ENCODE peak calls at places on chromosomes 5 and 9, in six cellular contexts. One of them, this sample, is unnamed.

GRCh38 chr5:179729727-179730126 is 2.9 kb upstream of the MAML1 start:
- DNase-seq in SJSA1: no peak
- DNase-seq in stomach: no peak
- DNase-seq in right cardiac atrium: no peak
- DNase-seq in HCT116: no peak
- DNase-seq in IMR-90: no peak
- DNase-seq in this sample: no peak

GRCh38 chr5:62473209-62473608 is 60.6 kb downstream of the IPO11 start:
- DNase-seq in SJSA1: no peak
- DNase-seq in stomach: no peak
- DNase-seq in right cardiac atrium: no peak
- DNase-seq in HCT116: no peak
- DNase-seq in IMR-90: peak; percentile 46
- DNase-seq in this sample: peak; percentile 17

GRCh38 chr5:108369167-108369566 is 12.7 kb downstream of the FBXL17 start:
- DNase-seq in SJSA1: no peak
- DNase-seq in stomach: no peak
- DNase-seq in right cardiac atrium: no peak
- DNase-seq in HCT116: no peak
- DNase-seq in IMR-90: no peak
- DNase-seq in this sample: no peak

GRCh38 chr9:36268007-36268427 is 9.8 kb upstream of the GNE start:
- DNase-seq in SJSA1: peak; percentile 52
- DNase-seq in stomach: no peak
- DNase-seq in right cardiac atrium: no peak
- DNase-seq in HCT116: no peak
- DNase-seq in IMR-90: peak; percentile 71
- DNase-seq in this sample: peak; percentile 86

GRCh38 chr5:36198281-36198680 is 43.4 kb downstream of the NADK2 start:
- DNase-seq in SJSA1: no peak
- DNase-seq in stomach: no peak
- DNase-seq in right cardiac atrium: no peak
- DNase-seq in HCT116: no peak
- DNase-seq in IMR-90: peak; percentile 4
- DNase-seq in this sample: no peak

GRCh38 chr5:337565-338130 is 16.1 kb downstream of the AHRR start:
- DNase-seq in SJSA1: no peak
- DNase-seq in stomach: no peak
- DNase-seq in right cardiac atrium: no peak
- DNase-seq in HCT116: peak; percentile 59
- DNase-seq in IMR-90: peak; percentile 45
- DNase-seq in this sample: peak; percentile 54

GRCh38 chr9:127404631-127405030 is 7.7 kb downstream of the SLC2A8 start:
- DNase-seq in SJSA1: no peak
- DNase-seq in stomach: no peak
- DNase-seq in right cardiac atrium: no peak
- DNase-seq in HCT116: no peak
- DNase-seq in IMR-90: no peak
- DNase-seq in this sample: no peak

GRCh38 chr5:127313847-127314473 is 23.4 kb downstream of the MEGF10 start:
- DNase-seq in SJSA1: peak; percentile 64
- DNase-seq in stomach: peak; percentile 71
- DNase-seq in right cardiac atrium: peak; percentile 71
- DNase-seq in HCT116: peak; percentile 33
- DNase-seq in IMR-90: peak; percentile 52
- DNase-seq in this sample: peak; percentile 36

GRCh38 chr5:57174850-57175525 is 1.1 kb downstream of the GPBP1 start:
- DNase-seq in SJSA1: no peak
- DNase-seq in stomach: no peak
- DNase-seq in right cardiac atrium: no peak
- DNase-seq in HCT116: no peak
- DNase-seq in IMR-90: no peak
- DNase-seq in this sample: no peak

GRCh38 chr5:150140830-150141229 is 14.8 kb downstream of the PDGFRB start:
- DNase-seq in SJSA1: peak; percentile 88
- DNase-seq in stomach: no peak
- DNase-seq in right cardiac atrium: peak; percentile 76
- DNase-seq in HCT116: no peak
- DNase-seq in IMR-90: peak; percentile 100
- DNase-seq in this sample: no peak

GRCh38 chr5:132265336-132266030 is 8.0 kb downstream of the PDLIM4 start:
- DNase-seq in SJSA1: peak; percentile 94
- DNase-seq in stomach: no peak
- DNase-seq in right cardiac atrium: peak; percentile 77
- DNase-seq in HCT116: no peak
- DNase-seq in IMR-90: peak; percentile 96
- DNase-seq in this sample: peak; percentile 91

GRCh38 chr5:115857621-115858349 is 16.1 kb downstream of the AP3S1 start:
- DNase-seq in SJSA1: no peak
- DNase-seq in stomach: no peak
- DNase-seq in right cardiac atrium: no peak
- DNase-seq in HCT116: no peak
- DNase-seq in IMR-90: peak; percentile 35
- DNase-seq in this sample: peak; percentile 37

GRCh38 chr9:79817469-79818004 is 245.8 kb downstream of the TLE4 start:
- DNase-seq in SJSA1: no peak
- DNase-seq in stomach: no peak
- DNase-seq in right cardiac atrium: peak; percentile 43
- DNase-seq in HCT116: no peak
- DNase-seq in IMR-90: no peak
- DNase-seq in this sample: no peak

GRCh38 chr5:174617910-174618309 is 106.5 kb upstream of the MSX2 start:
- DNase-seq in SJSA1: no peak
- DNase-seq in stomach: no peak
- DNase-seq in right cardiac atrium: no peak
- DNase-seq in HCT116: no peak
- DNase-seq in IMR-90: no peak
- DNase-seq in this sample: no peak

GRCh38 chr5:113117543-113118110 is 141.0 kb downstream of the DCP2 start:
- DNase-seq in SJSA1: no peak
- DNase-seq in stomach: no peak
- DNase-seq in right cardiac atrium: no peak
- DNase-seq in HCT116: no peak
- DNase-seq in IMR-90: peak; percentile 14
- DNase-seq in this sample: peak; percentile 88

GRCh38 chr5:139393497-139394122 is 1.3 kb downstream of the PROB1 start:
- DNase-seq in SJSA1: no peak
- DNase-seq in stomach: no peak
- DNase-seq in right cardiac atrium: no peak
- DNase-seq in HCT116: no peak
- DNase-seq in IMR-90: no peak
- DNase-seq in this sample: no peak

GRCh38 chr5:125257057-125257970 is 510.9 kb upstream of the ZNF608 start:
- DNase-seq in SJSA1: no peak
- DNase-seq in stomach: no peak
- DNase-seq in right cardiac atrium: no peak
- DNase-seq in HCT116: no peak
- DNase-seq in IMR-90: peak; percentile 7
- DNase-seq in this sample: peak; percentile 47

GRCh38 chr5:59693492-59693891 is 200.0 kb downstream of the PDE4D start:
- DNase-seq in SJSA1: no peak
- DNase-seq in stomach: no peak
- DNase-seq in right cardiac atrium: no peak
- DNase-seq in HCT116: no peak
- DNase-seq in IMR-90: no peak
- DNase-seq in this sample: no peak

GRCh38 chr9:130330202-130330601 is 64.6 kb downstream of the HMCN2 start:
- DNase-seq in SJSA1: no peak
- DNase-seq in stomach: no peak
- DNase-seq in right cardiac atrium: peak; percentile 57
- DNase-seq in HCT116: no peak
- DNase-seq in IMR-90: no peak
- DNase-seq in this sample: peak; percentile 51

GRCh38 chr9:38677660-38678303 is 42.2 kb downstream of the FAM240B start:
- DNase-seq in SJSA1: no peak
- DNase-seq in stomach: no peak
- DNase-seq in right cardiac atrium: peak; percentile 66
- DNase-seq in HCT116: no peak
- DNase-seq in IMR-90: no peak
- DNase-seq in this sample: no peak

GRCh38 chr5:77846422-77847128 is 70.4 kb upstream of the TBCA start:
- DNase-seq in SJSA1: no peak
- DNase-seq in stomach: no peak
- DNase-seq in right cardiac atrium: no peak
- DNase-seq in HCT116: no peak
- DNase-seq in IMR-90: no peak
- DNase-seq in this sample: no peak

GRCh38 chr5:72387985-72388384 is 67.8 kb downstream of the PTCD2 start:
- DNase-seq in SJSA1: peak; percentile 49
- DNase-seq in stomach: no peak
- DNase-seq in right cardiac atrium: no peak
- DNase-seq in HCT116: no peak
- DNase-seq in IMR-90: peak; percentile 88
- DNase-seq in this sample: peak; percentile 86

GRCh38 chr5:137206030-137206715 is 293.0 kb downstream of the SPOCK1 start:
- DNase-seq in SJSA1: peak; percentile 81
- DNase-seq in stomach: peak; percentile 35
- DNase-seq in right cardiac atrium: no peak
- DNase-seq in HCT116: no peak
- DNase-seq in IMR-90: peak; percentile 35
- DNase-seq in this sample: peak; percentile 81

GRCh38 chr5:13252701-13253100 is 691.8 kb downstream of the DNAH5 start:
- DNase-seq in SJSA1: no peak
- DNase-seq in stomach: no peak
- DNase-seq in right cardiac atrium: no peak
- DNase-seq in HCT116: no peak
- DNase-seq in IMR-90: no peak
- DNase-seq in this sample: no peak

GRCh38 chr5:157252741-157253465 is 13.0 kb upstream of the CYFIP2 start:
- DNase-seq in SJSA1: peak; percentile 30
- DNase-seq in stomach: no peak
- DNase-seq in right cardiac atrium: no peak
- DNase-seq in HCT116: no peak
- DNase-seq in IMR-90: peak; percentile 23
- DNase-seq in this sample: no peak

GRCh38 chr5:161850491-161850890 is 2.6 kb downstream of the GABRA1 start:
- DNase-seq in SJSA1: no peak
- DNase-seq in stomach: no peak
- DNase-seq in right cardiac atrium: no peak
- DNase-seq in HCT116: no peak
- DNase-seq in IMR-90: no peak
- DNase-seq in this sample: no peak

DNA sequence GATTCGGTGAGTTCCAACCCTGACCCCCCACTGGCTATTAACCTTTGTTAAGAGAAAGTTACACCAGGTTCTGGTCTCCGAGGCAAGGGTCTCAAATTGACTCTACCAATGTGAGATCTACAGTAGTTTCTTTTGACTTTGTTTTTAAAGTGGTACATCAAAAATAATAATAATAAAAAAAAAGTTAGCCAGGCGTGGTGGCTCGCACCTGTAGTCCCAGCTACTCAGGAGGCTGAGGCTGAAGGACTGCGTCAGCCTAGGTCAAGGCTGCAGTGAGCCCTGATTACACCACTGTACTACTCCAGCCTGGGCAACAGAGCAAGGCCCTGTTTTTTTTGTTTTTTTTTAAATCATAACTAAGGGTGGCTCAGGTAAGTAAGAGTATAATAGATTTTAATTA is 1.0 kb upstream of the KLF9 start:
- DNase-seq in SJSA1: no peak
- DNase-seq in stomach: no peak
- DNase-seq in right cardiac atrium: no peak
- DNase-seq in HCT116: no peak
- DNase-seq in IMR-90: no peak
- DNase-seq in this sample: no peak
- H3K4me3 ChIP-seq in SJSA1: no peak overlapping the region
- H3K4me3 ChIP-seq in stomach: peak overlapping the region; percentile 65
- H3K4me3 ChIP-seq in right cardiac atrium: peak overlapping the region; percentile 50
- H3K4me3 ChIP-seq in HCT116: no peak overlapping the region
- H3K4me3 ChIP-seq in IMR-90: no peak overlapping the region
- H3K4me3 ChIP-seq in this sample: no peak overlapping the region

DNA sequence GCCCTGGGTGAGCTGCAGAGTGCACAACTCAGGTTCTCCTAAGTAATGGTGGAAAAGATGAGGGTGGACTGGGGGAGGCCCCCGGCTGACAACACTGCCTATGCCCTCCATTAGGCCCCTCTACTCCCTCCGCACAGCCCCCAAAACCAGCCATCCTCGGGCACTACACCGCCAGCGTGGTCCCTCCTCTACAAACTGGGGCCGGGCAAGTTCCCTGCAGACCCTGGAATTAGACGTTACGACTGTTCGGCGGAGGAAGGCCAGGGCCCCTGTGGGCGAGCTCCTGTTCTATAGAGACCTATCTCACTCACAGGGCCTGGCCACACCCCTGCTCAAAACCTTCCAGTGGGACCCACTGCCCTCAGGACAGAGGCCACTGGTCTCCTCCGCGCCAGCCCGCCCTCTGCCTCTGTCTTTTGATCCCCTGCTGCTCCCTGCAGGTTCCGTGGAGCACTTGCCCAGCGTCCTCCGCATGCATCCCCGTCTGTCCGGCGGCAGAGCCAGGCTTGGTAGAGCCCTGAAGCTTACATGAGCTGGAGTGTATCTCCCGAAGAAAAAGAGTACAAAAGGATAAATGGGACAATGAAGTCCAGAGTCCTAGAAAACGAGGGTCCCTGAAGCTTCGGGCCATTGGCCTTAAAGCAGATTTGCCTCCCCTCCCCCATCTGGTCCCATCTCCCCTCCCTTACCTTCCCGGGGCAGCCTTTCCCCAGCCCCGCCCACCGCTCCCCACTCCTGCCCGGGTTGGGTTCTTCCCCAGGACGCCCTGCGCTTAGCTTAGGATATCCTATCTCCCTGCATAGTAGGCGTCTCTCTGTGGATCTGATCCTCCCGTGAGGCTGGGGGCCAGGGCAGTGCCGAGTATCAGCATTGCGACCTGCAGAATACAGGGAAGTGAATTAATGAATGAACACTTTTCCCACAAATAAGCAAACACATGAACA is 71.3 kb downstream of the HRH2 start:
- DNase-seq in SJSA1: no peak
- DNase-seq in stomach: peak; percentile 43
- DNase-seq in right cardiac atrium: no peak
- DNase-seq in HCT116: no peak
- DNase-seq in IMR-90: no peak
- DNase-seq in this sample: no peak
- H3K4me3 ChIP-seq in SJSA1: no peak overlapping the region
- H3K4me3 ChIP-seq in stomach: peak overlapping the region; percentile 17
- H3K4me3 ChIP-seq in right cardiac atrium: no peak overlapping the region
- H3K4me3 ChIP-seq in HCT116: no peak overlapping the region
- H3K4me3 ChIP-seq in IMR-90: no peak overlapping the region
- H3K4me3 ChIP-seq in this sample: no peak overlapping the region

DNA sequence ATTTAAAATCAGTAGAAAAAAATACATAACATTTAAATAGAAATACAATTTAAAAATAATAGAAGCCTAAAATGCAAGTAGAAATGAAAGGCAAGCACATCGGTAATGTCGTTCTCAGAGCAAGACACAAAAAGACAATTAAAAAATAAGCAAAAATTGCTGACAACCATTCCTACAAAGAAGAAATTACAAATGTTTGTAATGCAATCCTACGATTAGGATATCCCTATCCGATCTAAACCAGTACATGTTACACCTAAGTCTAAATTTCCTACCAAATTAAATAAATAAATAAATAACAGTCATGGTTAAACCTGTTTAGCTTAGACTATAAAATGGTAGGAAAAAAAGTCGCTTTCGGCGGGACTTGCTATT is 90.0 kb downstream of the ANXA2R start:
- DNase-seq in SJSA1: no peak
- DNase-seq in stomach: no peak
- DNase-seq in right cardiac atrium: no peak
- DNase-seq in HCT116: no peak
- DNase-seq in IMR-90: no peak
- DNase-seq in this sample: no peak
- H3K4me3 ChIP-seq in SJSA1: no peak overlapping the region
- H3K4me3 ChIP-seq in stomach: peak overlapping the region; percentile 55
- H3K4me3 ChIP-seq in right cardiac atrium: peak overlapping the region; percentile 55
- H3K4me3 ChIP-seq in HCT116: peak overlapping the region; percentile 43
- H3K4me3 ChIP-seq in IMR-90: peak overlapping the region; percentile 28
- H3K4me3 ChIP-seq in this sample: no peak overlapping the region

GRCh38 chr9:92762196-92762595 is 2.4 kb downstream of the BICD2 start:
- DNase-seq in SJSA1: no peak
- DNase-seq in stomach: no peak
- DNase-seq in right cardiac atrium: no peak
- DNase-seq in HCT116: no peak
- DNase-seq in IMR-90: no peak
- DNase-seq in this sample: no peak
- H3K4me3 ChIP-seq in SJSA1: no peak overlapping the region
- H3K4me3 ChIP-seq in stomach: peak overlapping the region; percentile 98
- H3K4me3 ChIP-seq in right cardiac atrium: no peak overlapping the region
- H3K4me3 ChIP-seq in HCT116: no peak overlapping the region
- H3K4me3 ChIP-seq in IMR-90: no peak overlapping the region
- H3K4me3 ChIP-seq in this sample: peak overlapping the region; percentile 83